ENCODE peak calls at places on chromosomes 4 and X, in ten cellular contexts. D, G, E, B, F, R, I, H, U and A are unnamed samples. For H3K9me3, the result is how much of the 10 kb centered on the place peaks cover.

GRCh38 chrX:74291577-74291963 is 12.4 kb upstream of the ZCCHC13 start:
- DNase-seq in D (no peak), G (no peak), E (no peak), B (no peak), F (no peak), R (no peak), I (no peak), H (no peak), U (no peak), A (no peak)

GRCh38 chr4:74331944-74332343 is 23.7 kb downstream of the EPGN start:
- DNase-seq in D (no peak), G (no peak), E (no peak), B (no peak), F (no peak), R (no peak), I (no peak), H (no peak), U (no peak), A (no peak)

GRCh38 chrX:133448512-133449076 is 33.3 kb upstream of the GPC4 start:
- DNase-seq in D (peak), G (no peak), E (no peak), B (no peak), F (no peak), R (no peak), I (no peak), H (no peak), U (peak), A (no peak)

GRCh38 chr4:173415885-173416658 is 17.2 kb upstream of the SCRG1 start:
- DNase-seq in D (no peak), G (peak), E (no peak), B (peak), F (peak), R (peak), I (peak), H (peak), U (no peak), A (no peak)

GRCh38 chrX:101079736-101080135 is 1.1 kb downstream of the TMEM35A start:
- DNase-seq in D (no peak), G (no peak), E (no peak), B (no peak), F (no peak), R (no peak), I (no peak), H (no peak), U (no peak), A (no peak)

GRCh38 chr4:187995322-187996207 is at the start of gene ZFP42:
- DNase-seq in D (no peak), G (no peak), E (no peak), B (no peak), F (no peak), R (no peak), I (no peak), H (no peak), U (no peak), A (no peak)

GRCh38 chr4:88841635-88842034 is 144.0 kb upstream of the NAP1L5 start:
- DNase-seq in D (no peak), G (no peak), E (no peak), B (no peak), F (no peak), R (no peak), I (no peak), H (no peak), U (no peak), A (no peak)

GRCh38 chrX:154380153-154380552 is 1.1 kb downstream of the EMD start:
- DNase-seq in D (peak), G (no peak), E (no peak), B (no peak), F (no peak), R (peak), I (no peak), H (no peak), U (no peak), A (no peak)

GRCh38 chr4:136489101-136489500 is 1043.2 kb downstream of the PCDH18 start:
- DNase-seq in D (no peak), G (no peak), E (no peak), B (no peak), F (no peak), R (no peak), I (no peak), H (no peak), U (no peak), A (no peak)

GRCh38 chr4:41505161-41505653 is 32.8 kb upstream of the LIMCH1 start:
- DNase-seq in D (peak), G (no peak), E (peak), B (no peak), F (peak), R (no peak), I (no peak), H (no peak), U (peak), A (no peak)

GRCh38 chr4:71266090-71266794 is 72.6 kb upstream of the SLC4A4 start:
- DNase-seq in D (peak), G (peak), E (no peak), B (no peak), F (no peak), R (no peak), I (no peak), H (no peak), U (peak), A (no peak)

GRCh38 chr4:183591301-183591700 is 67.7 kb downstream of the RWDD4 start:
- DNase-seq in D (no peak), G (no peak), E (no peak), B (no peak), F (no peak), R (no peak), I (no peak), H (no peak), U (peak), A (no peak)

GRCh38 chr4:185358514-185359433 is 37.0 kb downstream of the LRP2BP start:
- DNase-seq in D (peak), G (no peak), E (peak), B (no peak), F (no peak), R (no peak), I (no peak), H (no peak), U (peak), A (no peak)

GRCh38 chrX:108000751-108001150 is 18.6 kb upstream of the TEX13B start:
- DNase-seq in D (no peak), G (no peak), E (peak), B (no peak), F (no peak), R (no peak), I (no peak), H (no peak), U (no peak), A (no peak)

GRCh38 chrX:41558531-41558930 is 111.4 kb downstream of the NYX start:
- DNase-seq in D (peak), G (no peak), E (peak), B (no peak), F (no peak), R (no peak), I (no peak), H (no peak), U (no peak), A (no peak)

GRCh38 chr4:92249541-92249940 is 54.2 kb upstream of the GRID2 start:
- DNase-seq in D (no peak), G (no peak), E (no peak), B (no peak), F (no peak), R (no peak), I (no peak), H (no peak), U (no peak), A (no peak)

GRCh38 chrX:40006025-40007017 is 91.4 kb downstream of the BCOR start:
- DNase-seq in D (peak), G (no peak), E (no peak), B (no peak), F (peak), R (peak), I (peak), H (peak), U (peak), A (no peak)

GRCh38 chrX:153707406-153707805 is 16.8 kb downstream of the BCAP31 start:
- DNase-seq in D (no peak), G (no peak), E (no peak), B (no peak), F (no peak), R (no peak), I (no peak), H (no peak), U (no peak), A (no peak)

GRCh38 chr4:84691170-84691691 is 108.3 kb downstream of the CDS1 start:
- DNase-seq in D (peak), G (no peak), E (peak), B (no peak), F (no peak), R (no peak), I (no peak), H (no peak), U (peak), A (no peak)

GRCh38 chr4:80336582-80336981 is 1.1 kb downstream of the CFAP299 start:
- DNase-seq in D (peak), G (no peak), E (peak), B (no peak), F (no peak), R (peak), I (no peak), H (no peak), U (peak), A (no peak)

GRCh38 chrX:18698762-18699650 is 8.4 kb upstream of the PPEF1 start:
- DNase-seq in D (no peak), G (no peak), E (no peak), B (no peak), F (no peak), R (no peak), I (no peak), H (no peak), U (no peak), A (no peak)

GRCh38 chrX:16307950-16308349 is 140.7 kb downstream of the MAGEB17 start:
- DNase-seq in D (no peak), G (no peak), E (no peak), B (no peak), F (no peak), R (no peak), I (no peak), H (no peak), U (no peak), A (no peak)

GRCh38 chr4:41160010-41160789 is 54.1 kb downstream of the APBB2 start:
- DNase-seq in D (peak), G (no peak), E (peak), B (no peak), F (no peak), R (no peak), I (no peak), H (no peak), U (peak), A (peak)

GRCh38 chr4:17098946-17099345 is 200.5 kb upstream of the LDB2 start:
- DNase-seq in D (no peak), G (no peak), E (no peak), B (no peak), F (no peak), R (no peak), I (no peak), H (no peak), U (no peak), A (no peak)

GRCh38 chrX:130416785-130417184 is 15.0 kb downstream of the RBMX2 start:
- DNase-seq in D (no peak), G (no peak), E (no peak), B (no peak), F (no peak), R (no peak), I (no peak), H (no peak), U (no peak), A (no peak)

GRCh38 chrX:16445166-16445752 is 204.7 kb upstream of the S100G start:
- DNase-seq in D (peak), G (no peak), E (peak), B (no peak), F (no peak), R (no peak), I (peak), H (no peak), U (peak), A (no peak)

GRCh38 chr4:152936446-152937279 is 540 bp downstream of the FHDC1 start:
- DNase-seq in D (peak), G (no peak), E (peak), B (no peak), F (peak), R (peak), I (peak), H (peak), U (peak), A (peak)

GRCh38 chr4:87220094-87220831 is at the start of gene KLHL8:
- DNase-seq in D (peak), G (peak), E (peak), B (peak), F (peak), R (peak), I (peak), H (peak), U (peak), A (peak)

GRCh38 chrX:68209008-68209407 is 224.3 kb downstream of the OPHN1 start:
- DNase-seq in D (no peak), G (no peak), E (no peak), B (no peak), F (no peak), R (no peak), I (no peak), H (no peak), U (no peak), A (no peak)

GRCh38 chr4:157983300-157983699 is 189.5 kb downstream of the GASK1B start:
- DNase-seq in D (no peak), G (no peak), E (no peak), B (no peak), F (no peak), R (no peak), I (no peak), H (no peak), U (no peak), A (no peak)

GRCh38 chr4:137310156-137310555 is 222.1 kb downstream of the PCDH18 start:
- DNase-seq in D (no peak), G (no peak), E (no peak), B (no peak), F (no peak), R (no peak), I (no peak), H (no peak), U (peak), A (no peak)

GRCh38 chr4:81882222-81882621 is 410.5 kb upstream of the RASGEF1B start:
- DNase-seq in D (no peak), G (no peak), E (no peak), B (no peak), F (no peak), R (no peak), I (no peak), H (no peak), U (no peak), A (no peak)

GRCh38 chrX:10902001-10902400 is 209.1 kb upstream of the HCCS start:
- DNase-seq in D (peak), G (no peak), E (peak), B (no peak), F (no peak), R (no peak), I (no peak), H (no peak), U (peak), A (no peak)

GRCh38 chr4:105979506-105979905 is 84.2 kb downstream of the NPNT start:
- DNase-seq in D (peak), G (no peak), E (no peak), B (no peak), F (no peak), R (no peak), I (no peak), H (no peak), U (peak), A (no peak)

GRCh38 chrX:137748827-137749226 is 182.9 kb downstream of the ZIC3 start:
- DNase-seq in D (no peak), G (no peak), E (no peak), B (no peak), F (no peak), R (no peak), I (no peak), H (no peak), U (no peak), A (no peak)

GRCh38 chrX:72255445-72255844 is 16.6 kb upstream of the ERCC6L start:
- DNase-seq in D (no peak), G (no peak), E (no peak), B (no peak), F (no peak), R (peak), I (peak), H (no peak), U (no peak), A (no peak)

GRCh38 chrX:143945171-143945570 is 61.3 kb downstream of the UBE2NL start:
- DNase-seq in D (no peak), G (no peak), E (no peak), B (no peak), F (no peak), R (no peak), I (no peak), H (no peak), U (no peak), A (no peak)

GRCh38 chrX:143934542-143934941 is 50.7 kb downstream of the UBE2NL start:
- DNase-seq in D (peak), G (no peak), E (no peak), B (no peak), F (no peak), R (no peak), I (no peak), H (no peak), U (no peak), A (no peak)

GRCh38 chrX:143940119-143940518 is 56.2 kb downstream of the UBE2NL start:
- DNase-seq in D (no peak), G (no peak), E (no peak), B (no peak), F (no peak), R (no peak), I (no peak), H (no peak), U (no peak), A (no peak)
- H3K9me3 ChIP-seq in D (under half), G (under half), E (under half), B (under half), F (under half), R (under half), I (under half), H (under half), U (under half), A (under half)

GRCh38 chr4:189850239-189850856 is 90.3 kb upstream of the FRG1 start:
- DNase-seq in D (no peak), G (no peak), E (no peak), B (no peak), F (no peak), R (no peak), I (no peak), H (no peak), U (no peak), A (no peak)
- H3K9me3 ChIP-seq in D (under half), G (under half), E (under half), B (under half), F (under half), R (under half), I (under half), H (under half), U (under half), A (under half)

GRCh38 chr4:167652267-167652666 is 418.0 kb upstream of the SPOCK3 start:
- DNase-seq in D (no peak), G (no peak), E (no peak), B (no peak), F (no peak), R (no peak), I (no peak), H (no peak), U (no peak), A (no peak)
- H3K9me3 ChIP-seq in D (under half), G (under half), E (under half), B (under half), F (under half), R (under half), I (under half), H (under half), U (under half), A (under half)

DNA sequence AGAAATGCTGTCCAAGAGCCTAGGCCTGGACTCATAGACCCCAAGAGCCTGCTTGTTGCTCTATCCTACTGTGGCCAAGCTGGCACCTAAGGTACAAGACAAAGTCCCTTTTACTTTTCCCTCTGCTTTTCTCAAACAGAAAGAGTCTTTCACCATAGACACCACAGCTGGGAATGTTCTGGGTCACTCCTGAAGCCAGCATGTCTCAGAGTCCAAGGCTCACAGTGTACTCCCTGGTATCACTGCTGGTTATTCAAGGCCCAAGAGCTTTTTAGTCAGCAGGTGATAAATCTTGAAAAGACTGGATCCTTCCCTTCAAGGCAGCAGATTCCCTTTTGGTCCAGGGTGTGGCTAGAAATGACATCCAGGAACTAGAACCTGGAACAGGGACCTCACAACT is 328.8 kb downstream of the IQCM start:
- DNase-seq in D (no peak), G (no peak), E (no peak), B (no peak), F (no peak), R (no peak), I (no peak), H (no peak), U (no peak), A (no peak)
- H3K9me3 ChIP-seq in D (under half), G (under half), E (under half), B (under half), F (under half), R (under half), I (under half), H (under half), U (under half), A (under half)

DNA sequence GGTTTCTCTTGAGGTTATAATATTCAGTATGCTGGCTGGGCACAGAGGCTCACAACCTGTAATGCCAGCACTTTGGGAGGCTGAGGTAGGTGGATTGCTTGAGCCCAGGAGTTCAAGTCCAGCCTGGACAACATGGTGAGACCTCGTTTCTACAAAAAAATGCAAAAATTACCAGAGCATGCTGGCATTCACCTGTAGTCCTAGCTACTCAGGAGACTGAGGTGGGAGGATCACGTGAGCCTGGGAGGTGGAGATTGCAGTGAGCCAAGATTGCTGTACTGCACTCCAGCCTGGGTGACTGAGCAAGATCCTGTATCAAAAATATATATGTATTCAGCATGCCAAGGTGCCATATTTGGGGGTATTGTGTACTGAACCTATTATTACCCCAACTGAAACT is 552.5 kb downstream of the ADGRL3 start:
- DNase-seq in D (no peak), G (no peak), E (no peak), B (no peak), F (no peak), R (no peak), I (no peak), H (no peak), U (no peak), A (no peak)
- H3K9me3 ChIP-seq in D (under half), G (under half), E (under half), B (under half), F (under half), R (under half), I (under half), H (under half), U (under half), A (under half)

GRCh38 chr4:252065-252601 is 53.1 kb downstream of the ZNF732 start:
- DNase-seq in D (no peak), G (no peak), E (no peak), B (no peak), F (no peak), R (no peak), I (no peak), H (no peak), U (no peak), A (no peak)
- H3K9me3 ChIP-seq in D (half or more), G (half or more), E (under half), B (half or more), F (under half), R (half or more), I (half or more), H (under half), U (under half), A (half or more)

GRCh38 chrX:1877780-1878179 is 262.9 kb downstream of the ASMT start:
- DNase-seq in D (no peak), G (no peak), E (no peak), B (no peak), F (no peak), R (no peak), I (no peak), H (no peak), U (no peak), A (no peak)

GRCh38 chrX:1874416-1874815 is 259.6 kb downstream of the ASMT start:
- DNase-seq in D (no peak), G (no peak), E (no peak), B (no peak), F (no peak), R (no peak), I (no peak), H (no peak), U (no peak), A (no peak)

GRCh38 chrX:1873671-1874070 is 258.8 kb downstream of the ASMT start:
- DNase-seq in D (no peak), G (no peak), E (no peak), B (no peak), F (no peak), R (no peak), I (no peak), H (no peak), U (no peak), A (no peak)

GRCh38 chrX:1874899-1875298 is 260.0 kb downstream of the ASMT start:
- DNase-seq in D (no peak), G (no peak), E (no peak), B (no peak), F (no peak), R (no peak), I (no peak), H (no peak), U (no peak), A (no peak)

GRCh38 chrX:1876041-1876440 is 261.2 kb downstream of the ASMT start:
- DNase-seq in D (no peak), G (no peak), E (no peak), B (no peak), F (no peak), R (no peak), I (no peak), H (no peak), U (no peak), A (no peak)
- H3K9me3 ChIP-seq in D (under half), G (under half), E (under half), B (under half), F (under half), R (under half), I (under half), H (under half), U (under half), A (under half)

GRCh38 chr4:94957030-94957429 is 199.3 kb downstream of the BMPR1B start:
- DNase-seq in D (no peak), G (no peak), E (no peak), B (no peak), F (no peak), R (no peak), I (no peak), H (no peak), U (no peak), A (no peak)
- H3K9me3 ChIP-seq in D (under half), G (under half), E (under half), B (under half), F (under half), R (under half), I (under half), H (under half), U (under half), A (under half)

GRCh38 chr4:43619219-43619618 is 726.7 kb downstream of the GRXCR1 start:
- DNase-seq in D (no peak), G (no peak), E (no peak), B (no peak), F (no peak), R (no peak), I (no peak), H (no peak), U (no peak), A (no peak)
- H3K9me3 ChIP-seq in D (under half), G (under half), E (under half), B (under half), F (under half), R (under half), I (under half), H (under half), U (under half), A (under half)

GRCh38 chr4:132417220-132417619 is 731.9 kb upstream of the PCDH10 start:
- DNase-seq in D (no peak), G (no peak), E (no peak), B (no peak), F (no peak), R (no peak), I (no peak), H (no peak), U (no peak), A (no peak)
- H3K9me3 ChIP-seq in D (half or more), G (under half), E (under half), B (under half), F (under half), R (under half), I (under half), H (under half), U (under half), A (under half)